ENCODE peak calls at places on chromosome 21, in five cellular contexts. G, I, O, R and C are unnamed samples.

GRCh38 chr21:36076878-36077658 is 7.2 kb downstream of the CBR1 start:
- DNase-seq in R (no peak), I (no peak), O (no peak), G (no peak), C (no peak)

GRCh38 chr21:42424848-42425602 is 21.3 kb downstream of the UBASH3A start:
- DNase-seq in R (no peak), O (no peak), G (no peak), I (no peak), C (peak; percentile 90)

GRCh38 chr21:20443558-20444155 is 554.6 kb upstream of the NCAM2 start:
- DNase-seq in R (no peak), I (peak; percentile 61), G (no peak), O (no peak), C (no peak)

GRCh38 chr21:38596264-38597042 is 98.2 kb upstream of the ERG start:
- DNase-seq in R (no peak), I (peak; percentile 35), O (no peak), G (no peak), C (no peak)

GRCh38 chr21:42684109-42684916 is 30.9 kb downstream of the PDE9A start:
- DNase-seq in G (peak; percentile 53), I (peak; percentile 28), O (no peak), R (no peak), C (no peak)

GRCh38 chr21:44958471-44959191 is 18.8 kb downstream of the SLX9 start:
- DNase-seq in R (peak; percentile 96), G (peak; percentile 94), I (no peak), O (peak; percentile 82), C (no peak)

GRCh38 chr21:27057997-27058396 is 91.1 kb upstream of the ADAMTS5 start:
- DNase-seq in G (no peak), R (no peak), O (no peak), I (no peak), C (no peak)

GRCh38 chr21:34695434-34695833 is 26.6 kb downstream of the CLIC6 start:
- DNase-seq in R (no peak), G (no peak), I (no peak), O (no peak), C (no peak)

GRCh38 chr21:35352066-35352770 is 303.1 kb upstream of the RUNX1 start:
- DNase-seq in I (no peak), R (no peak), O (no peak), G (no peak), C (no peak)

GRCh38 chr21:43339668-43340067 is 87.3 kb downstream of the SIK1 start:
- DNase-seq in I (peak; percentile 17), G (peak; percentile 69), O (peak; percentile 71), R (no peak), C (no peak)

GRCh38 chr21:41559658-41560599 is 52.0 kb upstream of the TMPRSS2 start:
- DNase-seq in G (no peak), R (no peak), O (no peak), I (no peak), C (no peak)

GRCh38 chr21:27722095-27722494 is 755.2 kb upstream of the ADAMTS5 start:
- DNase-seq in G (no peak), I (peak; percentile 7), R (no peak), O (no peak), C (no peak)

GRCh38 chr21:32350211-32350980 is 42.4 kb downstream of the URB1 start:
- DNase-seq in R (no peak), I (no peak), G (no peak), O (peak; percentile 30), C (no peak)
- H3K36me3 ChIP-seq in R (peaks cover 4% of the 10 kb centered on the region), I (peaks cover 94% of the 10 kb centered on the region), G (peaks cover 43% of the 10 kb centered on the region), O (no peaks in the 10 kb centered on the region), C (peaks cover 76% of the 10 kb centered on the region)

GRCh38 chr21:19433623-19434022 is 1030.0 kb upstream of the TMPRSS15 start:
- DNase-seq in R (no peak), I (no peak), G (no peak), O (no peak), C (no peak)
- H3K9me3 ChIP-seq in R (no peaks in the 10 kb centered on the region), I (no peaks in the 10 kb centered on the region), G (no peaks in the 10 kb centered on the region), O (no peaks in the 10 kb centered on the region), C (no peaks in the 10 kb centered on the region)

DNA sequence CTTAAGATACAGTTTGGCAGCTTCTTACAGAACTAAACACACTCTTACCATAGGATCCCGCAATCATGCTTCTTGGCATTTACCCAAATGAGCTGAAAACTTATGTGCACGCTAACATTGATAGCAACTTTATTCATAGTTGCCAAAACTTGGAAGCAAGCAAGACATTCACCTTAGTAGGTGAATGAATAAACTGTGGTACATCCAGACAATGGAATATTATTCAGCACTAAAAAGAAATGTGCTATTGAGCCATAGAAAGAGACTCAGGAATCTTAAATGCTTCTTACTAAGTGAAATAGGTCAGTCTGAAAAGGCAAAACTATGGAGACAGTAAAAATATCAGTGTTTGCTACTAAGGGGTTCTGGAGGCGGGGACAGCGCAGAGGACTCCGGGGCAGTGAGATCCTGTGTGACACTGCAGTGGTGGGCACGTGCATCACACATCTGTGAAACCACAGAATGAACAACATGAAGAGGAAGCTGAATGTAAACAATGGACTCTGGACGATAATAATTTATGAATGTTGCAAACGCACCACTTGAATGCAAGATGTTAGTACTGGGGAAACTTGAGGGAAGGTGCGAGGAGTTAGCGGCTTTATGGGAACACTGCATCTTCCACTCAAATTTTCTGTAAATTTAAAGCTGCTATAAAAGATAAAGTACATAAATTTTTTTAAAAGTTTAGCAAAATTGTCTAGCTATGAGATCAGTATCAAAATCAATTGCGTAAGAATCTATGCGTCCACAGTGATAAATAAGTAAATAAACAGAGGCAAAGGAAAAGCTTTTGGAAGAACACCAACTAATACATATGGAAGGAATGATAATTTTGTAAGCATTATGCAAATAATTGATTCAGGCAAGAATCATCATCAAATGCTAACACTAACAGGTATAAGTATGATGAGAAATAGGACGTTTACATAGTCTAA is 15.4 kb upstream of the SPATC1L start:
- DNase-seq in R (no peak), G (no peak), O (peak; percentile 4), I (no peak), C (no peak)
- H3K36me3 ChIP-seq in R (peaks cover 7% of the 10 kb centered on the region), G (no peaks in the 10 kb centered on the region), O (no peaks in the 10 kb centered on the region), I (peaks cover 2% of the 10 kb centered on the region), C (peaks cover 13% of the 10 kb centered on the region)

GRCh38 chr21:24903954-24904635 is 703.2 kb downstream of the MRPL39 start:
- DNase-seq in G (no peak), O (no peak), I (no peak), R (no peak), C (no peak)
- H3K9me3 ChIP-seq in G (no peaks in the 10 kb centered on the region), O (no peaks in the 10 kb centered on the region), I (no peaks in the 10 kb centered on the region), R (no peaks in the 10 kb centered on the region), C (no peaks in the 10 kb centered on the region)